ENCODE peak calls at places on chromosomes 12 and 14, in six cellular contexts. One of them, this sample, is unnamed. For H3K9me3, the result is how much of the 10 kb centered on the place peaks cover.

GRCh38 chr12:50043308-50043707 is 14.1 kb upstream of the ASIC1 start:
- DNase-seq in heart left ventricle: no peak
- DNase-seq in Peyer's patch: no peak
- DNase-seq in left lung: no peak
- DNase-seq in A549: no peak
- DNase-seq in PC-9: no peak
- DNase-seq in this sample: no peak

GRCh38 chr12:95415451-95415850 is 58.5 kb upstream of the METAP2 start:
- DNase-seq in heart left ventricle: no peak
- DNase-seq in Peyer's patch: no peak
- DNase-seq in left lung: no peak
- DNase-seq in A549: no peak
- DNase-seq in PC-9: no peak
- DNase-seq in this sample: no peak

GRCh38 chr12:102479099-102479887 is 1.1 kb downstream of the IGF1 start:
- DNase-seq in heart left ventricle: no peak
- DNase-seq in Peyer's patch: peak
- DNase-seq in left lung: no peak
- DNase-seq in A549: no peak
- DNase-seq in PC-9: no peak
- DNase-seq in this sample: no peak

GRCh38 chr14:38420045-38420444 is 164.2 kb upstream of the CLEC14A start:
- DNase-seq in heart left ventricle: no peak
- DNase-seq in Peyer's patch: no peak
- DNase-seq in left lung: no peak
- DNase-seq in A549: no peak
- DNase-seq in PC-9: no peak
- DNase-seq in this sample: no peak

GRCh38 chr12:31773867-31774266 is 45.0 kb upstream of the AMN1 start:
- DNase-seq in heart left ventricle: no peak
- DNase-seq in Peyer's patch: peak
- DNase-seq in left lung: no peak
- DNase-seq in A549: no peak
- DNase-seq in PC-9: no peak
- DNase-seq in this sample: no peak

GRCh38 chr14:67636361-67636919 is 16.7 kb downstream of the ARG2 start:
- DNase-seq in heart left ventricle: no peak
- DNase-seq in Peyer's patch: no peak
- DNase-seq in left lung: no peak
- DNase-seq in A549: no peak
- DNase-seq in PC-9: no peak
- DNase-seq in this sample: no peak

GRCh38 chr14:87233806-87234384 is 759.1 kb downstream of the GALC start:
- DNase-seq in heart left ventricle: no peak
- DNase-seq in Peyer's patch: no peak
- DNase-seq in left lung: no peak
- DNase-seq in A549: no peak
- DNase-seq in PC-9: no peak
- DNase-seq in this sample: no peak

GRCh38 chr12:17335487-17335886 is 729.5 kb upstream of the LMO3 start:
- DNase-seq in heart left ventricle: no peak
- DNase-seq in Peyer's patch: no peak
- DNase-seq in left lung: no peak
- DNase-seq in A549: no peak
- DNase-seq in PC-9: no peak
- DNase-seq in this sample: no peak

GRCh38 chr12:79883216-79883615 is 51.7 kb downstream of the PPP1R12A start:
- DNase-seq in heart left ventricle: no peak
- DNase-seq in Peyer's patch: no peak
- DNase-seq in left lung: no peak
- DNase-seq in A549: no peak
- DNase-seq in PC-9: no peak
- DNase-seq in this sample: no peak

GRCh38 chr14:99749763-99750715 is 43.2 kb upstream of the EML1 start:
- DNase-seq in heart left ventricle: peak
- DNase-seq in Peyer's patch: no peak
- DNase-seq in left lung: no peak
- DNase-seq in A549: no peak
- DNase-seq in PC-9: no peak
- DNase-seq in this sample: no peak

GRCh38 chr14:87018294-87018693 is 974.7 kb downstream of the GALC start:
- DNase-seq in heart left ventricle: no peak
- DNase-seq in Peyer's patch: no peak
- DNase-seq in left lung: no peak
- DNase-seq in A549: no peak
- DNase-seq in PC-9: no peak
- DNase-seq in this sample: no peak

GRCh38 chr12:80715850-80716249 is 862 bp upstream of the MYF5 start:
- DNase-seq in heart left ventricle: no peak
- DNase-seq in Peyer's patch: no peak
- DNase-seq in left lung: no peak
- DNase-seq in A549: no peak
- DNase-seq in PC-9: no peak
- DNase-seq in this sample: no peak

GRCh38 chr12:26789731-26790644 is 43.0 kb downstream of the ITPR2 start:
- DNase-seq in heart left ventricle: no peak
- DNase-seq in Peyer's patch: no peak
- DNase-seq in left lung: no peak
- DNase-seq in A549: no peak
- DNase-seq in PC-9: no peak
- DNase-seq in this sample: no peak

GRCh38 chr12:27340971-27341370 is 8.3 kb downstream of the BMAL2 start:
- DNase-seq in heart left ventricle: no peak
- DNase-seq in Peyer's patch: no peak
- DNase-seq in left lung: no peak
- DNase-seq in A549: no peak
- DNase-seq in PC-9: peak
- DNase-seq in this sample: no peak

GRCh38 chr14:103418508-103418818 is 33.2 kb downstream of the MARK3 start:
- DNase-seq in heart left ventricle: no peak
- DNase-seq in Peyer's patch: no peak
- DNase-seq in left lung: no peak
- DNase-seq in A549: no peak
- DNase-seq in PC-9: no peak
- DNase-seq in this sample: no peak

GRCh38 chr12:68959457-68960161 is 26.6 kb upstream of the CPM start:
- DNase-seq in heart left ventricle: no peak
- DNase-seq in Peyer's patch: no peak
- DNase-seq in left lung: no peak
- DNase-seq in A549: no peak
- DNase-seq in PC-9: no peak
- DNase-seq in this sample: no peak

GRCh38 chr14:83520837-83521236 is 1987.2 kb upstream of the SEL1L start:
- DNase-seq in heart left ventricle: no peak
- DNase-seq in Peyer's patch: no peak
- DNase-seq in left lung: no peak
- DNase-seq in A549: no peak
- DNase-seq in PC-9: no peak
- DNase-seq in this sample: no peak

GRCh38 chr12:57085999-57086950 is 2.6 kb upstream of the NAB2 start:
- DNase-seq in heart left ventricle: peak
- DNase-seq in Peyer's patch: peak
- DNase-seq in left lung: peak
- DNase-seq in A549: peak
- DNase-seq in PC-9: no peak
- DNase-seq in this sample: peak

GRCh38 chr12:50948798-50949197 is 3.5 kb upstream of the HIGD1C start:
- DNase-seq in heart left ventricle: no peak
- DNase-seq in Peyer's patch: no peak
- DNase-seq in left lung: no peak
- DNase-seq in A549: no peak
- DNase-seq in PC-9: no peak
- DNase-seq in this sample: no peak

GRCh38 chr12:56041579-56042429 is at the start of gene RPS26:
- DNase-seq in heart left ventricle: peak
- DNase-seq in Peyer's patch: peak
- DNase-seq in left lung: peak
- DNase-seq in A549: peak
- DNase-seq in PC-9: peak
- DNase-seq in this sample: peak

GRCh38 chr12:123686636-123687190 is 15.8 kb downstream of the TCTN2 start:
- DNase-seq in heart left ventricle: no peak
- DNase-seq in Peyer's patch: no peak
- DNase-seq in left lung: no peak
- DNase-seq in A549: no peak
- DNase-seq in PC-9: no peak
- DNase-seq in this sample: no peak

GRCh38 chr12:92398565-92399309 is 253.1 kb upstream of the BTG1 start:
- DNase-seq in heart left ventricle: no peak
- DNase-seq in Peyer's patch: no peak
- DNase-seq in left lung: no peak
- DNase-seq in A549: no peak
- DNase-seq in PC-9: no peak
- DNase-seq in this sample: no peak

GRCh38 chr12:44296624-44297197 is 460.8 kb downstream of the TMEM117 start:
- DNase-seq in heart left ventricle: no peak
- DNase-seq in Peyer's patch: no peak
- DNase-seq in left lung: no peak
- DNase-seq in A549: no peak
- DNase-seq in PC-9: no peak
- DNase-seq in this sample: no peak

GRCh38 chr12:89574736-89575208 is 48.9 kb upstream of the POC1B start:
- DNase-seq in heart left ventricle: no peak
- DNase-seq in Peyer's patch: no peak
- DNase-seq in left lung: no peak
- DNase-seq in A549: no peak
- DNase-seq in PC-9: no peak
- DNase-seq in this sample: no peak

GRCh38 chr12:72057330-72057911 is 118.8 kb downstream of the TPH2 start:
- DNase-seq in heart left ventricle: no peak
- DNase-seq in Peyer's patch: no peak
- DNase-seq in left lung: no peak
- DNase-seq in A549: no peak
- DNase-seq in PC-9: peak
- DNase-seq in this sample: no peak

GRCh38 chr14:104880584-104881210 is 15.6 kb downstream of the CEP170B start:
- DNase-seq in heart left ventricle: peak
- DNase-seq in Peyer's patch: no peak
- DNase-seq in left lung: peak
- DNase-seq in A549: no peak
- DNase-seq in PC-9: no peak
- DNase-seq in this sample: no peak

GRCh38 chr12:21823581-21823980 is 49.1 kb upstream of the KCNJ8 start:
- DNase-seq in heart left ventricle: peak
- DNase-seq in Peyer's patch: no peak
- DNase-seq in left lung: peak
- DNase-seq in A549: no peak
- DNase-seq in PC-9: no peak
- DNase-seq in this sample: no peak

GRCh38 chr12:42776396-42776795 is 186.8 kb upstream of the PRICKLE1 start:
- DNase-seq in heart left ventricle: no peak
- DNase-seq in Peyer's patch: no peak
- DNase-seq in left lung: no peak
- DNase-seq in A549: no peak
- DNase-seq in PC-9: no peak
- DNase-seq in this sample: no peak

GRCh38 chr12:16474801-16475200 is 127.4 kb downstream of the MGST1 start:
- DNase-seq in heart left ventricle: no peak
- DNase-seq in Peyer's patch: no peak
- DNase-seq in left lung: no peak
- DNase-seq in A549: no peak
- DNase-seq in PC-9: no peak
- DNase-seq in this sample: no peak

GRCh38 chr12:131832393-131833231 is 4.4 kb downstream of the MMP17 start:
- DNase-seq in heart left ventricle: peak
- DNase-seq in Peyer's patch: no peak
- DNase-seq in left lung: peak
- DNase-seq in A549: peak
- DNase-seq in PC-9: no peak
- DNase-seq in this sample: no peak
- H3K4me3 ChIP-seq in heart left ventricle: peak
- H3K4me3 ChIP-seq in Peyer's patch: no peak
- H3K4me3 ChIP-seq in left lung: no peak
- H3K4me3 ChIP-seq in A549: peak
- H3K4me3 ChIP-seq in PC-9: peak
- H3K4me3 ChIP-seq in this sample: no peak

GRCh38 chr12:14964401-14964800 is 3.0 kb upstream of the ARHGDIB start:
- DNase-seq in heart left ventricle: no peak
- DNase-seq in Peyer's patch: no peak
- DNase-seq in left lung: no peak
- DNase-seq in A549: no peak
- DNase-seq in PC-9: no peak
- DNase-seq in this sample: no peak

GRCh38 chr12:14962180-14962579 is 779 bp upstream of the ARHGDIB start:
- DNase-seq in heart left ventricle: no peak
- DNase-seq in Peyer's patch: no peak
- DNase-seq in left lung: no peak
- DNase-seq in A549: no peak
- DNase-seq in PC-9: no peak
- DNase-seq in this sample: no peak

GRCh38 chr12:14961466-14962155 is at the start of gene ARHGDIB:
- DNase-seq in heart left ventricle: peak
- DNase-seq in Peyer's patch: peak
- DNase-seq in left lung: no peak
- DNase-seq in A549: no peak
- DNase-seq in PC-9: peak
- DNase-seq in this sample: peak

GRCh38 chr12:14963520-14963919 is 2.1 kb upstream of the ARHGDIB start:
- DNase-seq in heart left ventricle: no peak
- DNase-seq in Peyer's patch: no peak
- DNase-seq in left lung: no peak
- DNase-seq in A549: no peak
- DNase-seq in PC-9: no peak
- DNase-seq in this sample: no peak

GRCh38 chr12:14962797-14963196 is 1.4 kb upstream of the ARHGDIB start:
- DNase-seq in heart left ventricle: no peak
- DNase-seq in Peyer's patch: no peak
- DNase-seq in left lung: no peak
- DNase-seq in A549: no peak
- DNase-seq in PC-9: no peak
- DNase-seq in this sample: no peak
- H3K27ac ChIP-seq in heart left ventricle: peak
- H3K27ac ChIP-seq in Peyer's patch: peak
- H3K27ac ChIP-seq in left lung: peak
- H3K27ac ChIP-seq in A549: no peak
- H3K27ac ChIP-seq in PC-9: peak
- H3K27ac ChIP-seq in this sample: peak

DNA sequence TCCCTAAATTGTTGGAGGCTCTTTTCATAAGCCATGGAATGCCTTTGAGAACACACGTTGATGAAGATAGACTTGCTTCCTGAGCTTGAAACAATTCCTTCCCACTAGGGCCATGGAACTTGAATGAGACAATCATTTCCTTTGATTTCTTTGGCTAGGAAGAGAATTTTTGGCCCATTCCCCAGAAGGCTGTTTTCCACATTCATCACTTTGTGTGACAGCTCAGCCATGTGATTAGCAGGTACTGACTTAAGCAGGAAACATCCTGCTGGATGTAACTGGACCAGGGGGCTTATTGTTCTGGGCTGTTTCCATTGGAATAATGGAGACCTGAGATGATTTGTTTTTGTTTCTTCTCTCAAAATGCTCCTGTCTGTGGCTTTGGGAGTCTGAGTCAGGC is 469.8 kb upstream of the SEL1L start:
- DNase-seq in heart left ventricle: no peak
- DNase-seq in Peyer's patch: no peak
- DNase-seq in left lung: no peak
- DNase-seq in A549: no peak
- DNase-seq in PC-9: no peak
- DNase-seq in this sample: no peak
- H3K9me3 ChIP-seq in heart left ventricle: under half
- H3K9me3 ChIP-seq in Peyer's patch: under half
- H3K9me3 ChIP-seq in left lung: under half
- H3K9me3 ChIP-seq in A549: under half
- H3K9me3 ChIP-seq in PC-9: under half
- H3K9me3 ChIP-seq in this sample: under half

GRCh38 chr14:56962431-56962830 is 152.2 kb upstream of the OTX2 start:
- DNase-seq in heart left ventricle: no peak
- DNase-seq in Peyer's patch: no peak
- DNase-seq in left lung: no peak
- DNase-seq in A549: no peak
- DNase-seq in PC-9: no peak
- DNase-seq in this sample: no peak
- H3K4me3 ChIP-seq in heart left ventricle: no peak
- H3K4me3 ChIP-seq in Peyer's patch: no peak
- H3K4me3 ChIP-seq in left lung: no peak
- H3K4me3 ChIP-seq in A549: no peak
- H3K4me3 ChIP-seq in PC-9: no peak
- H3K4me3 ChIP-seq in this sample: no peak